ENCODE peak calls at places on chromosomes 1 and 21, in four cellular contexts. One of them, this sample, is unnamed.

GRCh38 chr21:36150192-36150711 is 6.4 kb upstream of the DOP1B start:
- DNase-seq in breast epithelium: peak
- DNase-seq in astrocyte of the spinal cord: peak
- DNase-seq in stomach: no peak
- DNase-seq in this sample: peak

GRCh38 chr1:245475961-245476522 is 321.3 kb downstream of the KIF26B start:
- DNase-seq in breast epithelium: no peak
- DNase-seq in astrocyte of the spinal cord: no peak
- DNase-seq in stomach: no peak
- DNase-seq in this sample: no peak

GRCh38 chr1:226784081-226785049 is 45.3 kb upstream of the ITPKB start:
- DNase-seq in breast epithelium: no peak
- DNase-seq in astrocyte of the spinal cord: peak
- DNase-seq in stomach: no peak
- DNase-seq in this sample: no peak

GRCh38 chr1:41983451-41983850 is 64.7 kb upstream of the HIVEP3 start:
- DNase-seq in breast epithelium: no peak
- DNase-seq in astrocyte of the spinal cord: no peak
- DNase-seq in stomach: no peak
- DNase-seq in this sample: no peak

GRCh38 chr1:26922201-26922729 is 722 bp downstream of the NUDC start:
- DNase-seq in breast epithelium: no peak
- DNase-seq in astrocyte of the spinal cord: no peak
- DNase-seq in stomach: no peak
- DNase-seq in this sample: no peak

GRCh38 chr1:31790140-31790539 is 25.7 kb downstream of the SPOCD1 start:
- DNase-seq in breast epithelium: no peak
- DNase-seq in astrocyte of the spinal cord: no peak
- DNase-seq in stomach: no peak
- DNase-seq in this sample: no peak

GRCh38 chr21:42155045-42155855 is 63.7 kb upstream of the ABCG1 start:
- DNase-seq in breast epithelium: no peak
- DNase-seq in astrocyte of the spinal cord: no peak
- DNase-seq in stomach: no peak
- DNase-seq in this sample: no peak

GRCh38 chr1:26351591-26352337 is 2.2 kb downstream of the CRYBG2 start:
- DNase-seq in breast epithelium: no peak
- DNase-seq in astrocyte of the spinal cord: peak
- DNase-seq in stomach: no peak
- DNase-seq in this sample: no peak

GRCh38 chr21:45515241-45516061 is 26.8 kb downstream of the SLC19A1 start:
- DNase-seq in breast epithelium: no peak
- DNase-seq in astrocyte of the spinal cord: no peak
- DNase-seq in stomach: no peak
- DNase-seq in this sample: peak

GRCh38 chr1:50742523-50742922 is 217.5 kb downstream of the FAF1 start:
- DNase-seq in breast epithelium: no peak
- DNase-seq in astrocyte of the spinal cord: no peak
- DNase-seq in stomach: no peak
- DNase-seq in this sample: no peak

GRCh38 chr1:151133339-151133761 is 13.1 kb downstream of the SEMA6C start:
- DNase-seq in breast epithelium: no peak
- DNase-seq in astrocyte of the spinal cord: no peak
- DNase-seq in stomach: no peak
- DNase-seq in this sample: no peak

GRCh38 chr1:171446396-171446795 is 38.9 kb upstream of the PRRC2C start:
- DNase-seq in breast epithelium: no peak
- DNase-seq in astrocyte of the spinal cord: no peak
- DNase-seq in stomach: no peak
- DNase-seq in this sample: no peak

GRCh38 chr1:37537378-37537777 is 16.7 kb downstream of the SNIP1 start:
- DNase-seq in breast epithelium: peak
- DNase-seq in astrocyte of the spinal cord: peak
- DNase-seq in stomach: peak
- DNase-seq in this sample: no peak

GRCh38 chr1:204975568-204976235 is 67.3 kb upstream of the CNTN2 start:
- DNase-seq in breast epithelium: no peak
- DNase-seq in astrocyte of the spinal cord: peak
- DNase-seq in stomach: peak
- DNase-seq in this sample: no peak

GRCh38 chr1:61504840-61505239 is 220.1 kb downstream of the TM2D1 start:
- DNase-seq in breast epithelium: no peak
- DNase-seq in astrocyte of the spinal cord: peak
- DNase-seq in stomach: no peak
- DNase-seq in this sample: no peak

GRCh38 chr1:154940213-154940879 is 3.8 kb upstream of the PMVK start:
- DNase-seq in breast epithelium: no peak
- DNase-seq in astrocyte of the spinal cord: no peak
- DNase-seq in stomach: no peak
- DNase-seq in this sample: no peak

GRCh38 chr1:119449964-119450363 is 35.0 kb downstream of the HSD3B2 start:
- DNase-seq in breast epithelium: no peak
- DNase-seq in astrocyte of the spinal cord: no peak
- DNase-seq in stomach: no peak
- DNase-seq in this sample: no peak

GRCh38 chr1:181089017-181089776 is 697 bp downstream of the IER5 start:
- DNase-seq in breast epithelium: no peak
- DNase-seq in astrocyte of the spinal cord: peak
- DNase-seq in stomach: peak
- DNase-seq in this sample: peak

GRCh38 chr1:29043270-29043971 is 80.3 kb downstream of the TMEM200B start:
- DNase-seq in breast epithelium: no peak
- DNase-seq in astrocyte of the spinal cord: no peak
- DNase-seq in stomach: no peak
- DNase-seq in this sample: no peak

GRCh38 chr21:38289697-38290096 is 32.9 kb downstream of the KCNJ15 start:
- DNase-seq in breast epithelium: no peak
- DNase-seq in astrocyte of the spinal cord: peak
- DNase-seq in stomach: no peak
- DNase-seq in this sample: no peak

GRCh38 chr1:42214447-42214871 is 49.9 kb upstream of the GUCA2A start:
- DNase-seq in breast epithelium: peak
- DNase-seq in astrocyte of the spinal cord: peak
- DNase-seq in stomach: peak
- DNase-seq in this sample: no peak

GRCh38 chr1:27593341-27594326 is 10.3 kb downstream of the AHDC1 start:
- DNase-seq in breast epithelium: no peak
- DNase-seq in astrocyte of the spinal cord: no peak
- DNase-seq in stomach: no peak
- DNase-seq in this sample: no peak

GRCh38 chr1:160261526-160261877 is 847 bp downstream of the DCAF8 start:
- DNase-seq in breast epithelium: peak
- DNase-seq in astrocyte of the spinal cord: peak
- DNase-seq in stomach: peak
- DNase-seq in this sample: no peak

GRCh38 chr21:42937960-42938580 is 12.6 kb upstream of the ERVH48-1 start:
- DNase-seq in breast epithelium: no peak
- DNase-seq in astrocyte of the spinal cord: no peak
- DNase-seq in stomach: no peak
- DNase-seq in this sample: no peak

GRCh38 chr1:3453203-3453761 is 1.2 kb upstream of the ARHGEF16 start:
- DNase-seq in breast epithelium: peak
- DNase-seq in astrocyte of the spinal cord: peak
- DNase-seq in stomach: peak
- DNase-seq in this sample: peak

GRCh38 chr1:180168786-180169640 is 14.3 kb downstream of the QSOX1 start:
- DNase-seq in breast epithelium: peak
- DNase-seq in astrocyte of the spinal cord: no peak
- DNase-seq in stomach: peak
- DNase-seq in this sample: no peak

GRCh38 chr1:108646661-108647269 is 14.1 kb downstream of the HENMT1 start:
- DNase-seq in breast epithelium: peak
- DNase-seq in astrocyte of the spinal cord: peak
- DNase-seq in stomach: peak
- DNase-seq in this sample: peak

GRCh38 chr1:112618721-112619517 is at the start of gene ST7L:
- DNase-seq in breast epithelium: peak
- DNase-seq in astrocyte of the spinal cord: peak
- DNase-seq in stomach: peak
- DNase-seq in this sample: peak

GRCh38 chr1:95974586-95974985 is 740.6 kb downstream of the RWDD3 start:
- DNase-seq in breast epithelium: no peak
- DNase-seq in astrocyte of the spinal cord: peak
- DNase-seq in stomach: no peak
- DNase-seq in this sample: no peak

GRCh38 chr1:94014635-94015488 is 105.6 kb upstream of the GCLM start:
- DNase-seq in breast epithelium: no peak
- DNase-seq in astrocyte of the spinal cord: no peak
- DNase-seq in stomach: no peak
- DNase-seq in this sample: no peak

GRCh38 chr1:26833432-26834405 is 7.2 kb downstream of the ZDHHC18 start:
- DNase-seq in breast epithelium: no peak
- DNase-seq in astrocyte of the spinal cord: no peak
- DNase-seq in stomach: peak
- DNase-seq in this sample: peak

GRCh38 chr1:203521071-203521794 is 27.3 kb downstream of the OPTC start:
- DNase-seq in breast epithelium: no peak
- DNase-seq in astrocyte of the spinal cord: no peak
- DNase-seq in stomach: peak
- DNase-seq in this sample: no peak

GRCh38 chr1:236090741-236091147 is 25.9 kb upstream of the NID1 start:
- DNase-seq in breast epithelium: no peak
- DNase-seq in astrocyte of the spinal cord: no peak
- DNase-seq in stomach: no peak
- DNase-seq in this sample: no peak
- H3K4me3 ChIP-seq in breast epithelium: no peak
- H3K4me3 ChIP-seq in astrocyte of the spinal cord: no peak
- H3K4me3 ChIP-seq in stomach: no peak
- H3K4me3 ChIP-seq in this sample: no peak

DNA sequence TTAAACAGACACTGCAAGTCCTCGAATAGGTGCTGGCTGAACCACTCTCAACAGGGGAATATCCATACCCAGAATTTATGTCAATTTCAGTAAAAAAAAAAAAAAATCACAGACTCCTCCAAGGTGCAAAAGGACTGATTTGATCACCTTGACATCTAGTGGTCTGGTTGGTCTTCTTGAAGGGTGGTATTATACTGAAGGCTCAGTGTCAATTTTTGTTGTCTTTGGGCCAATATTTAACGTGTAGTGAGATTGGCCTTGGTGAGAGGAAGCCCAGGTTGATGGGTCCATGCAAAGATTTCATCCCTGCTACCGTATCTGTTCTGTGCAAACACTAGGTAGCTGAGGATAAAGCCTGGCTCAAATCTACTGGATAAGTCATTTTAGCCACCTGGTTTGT is 4.0 kb upstream of the GBP5 start:
- DNase-seq in breast epithelium: no peak
- DNase-seq in astrocyte of the spinal cord: no peak
- DNase-seq in stomach: no peak
- DNase-seq in this sample: no peak
- TF ChIP-seq CTCF in breast epithelium: no peak
- TF ChIP-seq CTCF in astrocyte of the spinal cord: no peak
- TF ChIP-seq CTCF in stomach: no peak
- TF ChIP-seq CTCF in this sample: peak

GRCh38 chr1:24724345-24725208 is 20.7 kb upstream of the CLIC4 start:
- DNase-seq in breast epithelium: no peak
- DNase-seq in astrocyte of the spinal cord: peak
- DNase-seq in stomach: peak
- DNase-seq in this sample: no peak

GRCh38 chr1:24725209-24725651 is 20.0 kb upstream of the CLIC4 start:
- DNase-seq in breast epithelium: no peak
- DNase-seq in astrocyte of the spinal cord: peak
- DNase-seq in stomach: no peak
- DNase-seq in this sample: no peak

GRCh38 chr1:24726741-24727140 is 18.5 kb upstream of the CLIC4 start:
- DNase-seq in breast epithelium: no peak
- DNase-seq in astrocyte of the spinal cord: no peak
- DNase-seq in stomach: no peak
- DNase-seq in this sample: no peak

GRCh38 chr1:24728982-24729381 is 16.3 kb upstream of the CLIC4 start:
- DNase-seq in breast epithelium: no peak
- DNase-seq in astrocyte of the spinal cord: no peak
- DNase-seq in stomach: no peak
- DNase-seq in this sample: no peak

GRCh38 chr1:24727490-24728214 is 17.6 kb upstream of the CLIC4 start:
- DNase-seq in breast epithelium: peak
- DNase-seq in astrocyte of the spinal cord: peak
- DNase-seq in stomach: peak
- DNase-seq in this sample: peak
- H3K4me3 ChIP-seq in breast epithelium: no peak
- H3K4me3 ChIP-seq in astrocyte of the spinal cord: no peak
- H3K4me3 ChIP-seq in stomach: no peak
- H3K4me3 ChIP-seq in this sample: peak

GRCh38 chr1:193356249-193356648 is 169.8 kb upstream of the B3GALT2 start:
- DNase-seq in breast epithelium: no peak
- DNase-seq in astrocyte of the spinal cord: no peak
- DNase-seq in stomach: no peak
- DNase-seq in this sample: peak
- TF ChIP-seq CTCF in breast epithelium: no peak
- TF ChIP-seq CTCF in astrocyte of the spinal cord: no peak
- TF ChIP-seq CTCF in stomach: no peak
- TF ChIP-seq CTCF in this sample: no peak

GRCh38 chr1:23561813-23562100 is 2.5 kb upstream of the ID3 start:
- DNase-seq in breast epithelium: no peak
- DNase-seq in astrocyte of the spinal cord: no peak
- DNase-seq in stomach: no peak
- DNase-seq in this sample: no peak

GRCh38 chr1:23563755-23564374 is 4.6 kb upstream of the ID3 start:
- DNase-seq in breast epithelium: no peak
- DNase-seq in astrocyte of the spinal cord: no peak
- DNase-seq in stomach: no peak
- DNase-seq in this sample: no peak

GRCh38 chr1:23563003-23563402 is 3.7 kb upstream of the ID3 start:
- DNase-seq in breast epithelium: no peak
- DNase-seq in astrocyte of the spinal cord: no peak
- DNase-seq in stomach: no peak
- DNase-seq in this sample: no peak

GRCh38 chr1:23561076-23561812 is 1.9 kb upstream of the ID3 start:
- DNase-seq in breast epithelium: no peak
- DNase-seq in astrocyte of the spinal cord: no peak
- DNase-seq in stomach: no peak
- DNase-seq in this sample: no peak

GRCh38 chr1:23562138-23562819 is 3.0 kb upstream of the ID3 start:
- DNase-seq in breast epithelium: peak
- DNase-seq in astrocyte of the spinal cord: peak
- DNase-seq in stomach: peak
- DNase-seq in this sample: peak
- H3K4me3 ChIP-seq in breast epithelium: no peak
- H3K4me3 ChIP-seq in astrocyte of the spinal cord: peak
- H3K4me3 ChIP-seq in stomach: no peak
- H3K4me3 ChIP-seq in this sample: peak

GRCh38 chr1:207088731-207089626 is at the start of gene C4BPB:
- DNase-seq in breast epithelium: peak
- DNase-seq in astrocyte of the spinal cord: no peak
- DNase-seq in stomach: peak
- DNase-seq in this sample: no peak

GRCh38 chr1:207089627-207090265 is 1.1 kb downstream of the C4BPB start:
- DNase-seq in breast epithelium: no peak
- DNase-seq in astrocyte of the spinal cord: no peak
- DNase-seq in stomach: no peak
- DNase-seq in this sample: no peak

GRCh38 chr1:207088161-207088560 is 499 bp upstream of the C4BPB start:
- DNase-seq in breast epithelium: no peak
- DNase-seq in astrocyte of the spinal cord: no peak
- DNase-seq in stomach: no peak
- DNase-seq in this sample: no peak

GRCh38 chr1:207085887-207086286 is 2.8 kb upstream of the C4BPB start:
- DNase-seq in breast epithelium: no peak
- DNase-seq in astrocyte of the spinal cord: no peak
- DNase-seq in stomach: no peak
- DNase-seq in this sample: no peak

GRCh38 chr1:207091185-207091906 is 2.7 kb downstream of the C4BPB start:
- DNase-seq in breast epithelium: no peak
- DNase-seq in astrocyte of the spinal cord: no peak
- DNase-seq in stomach: no peak
- DNase-seq in this sample: no peak
- TF ChIP-seq CTCF in breast epithelium: no peak
- TF ChIP-seq CTCF in astrocyte of the spinal cord: no peak
- TF ChIP-seq CTCF in stomach: no peak
- TF ChIP-seq CTCF in this sample: no peak